ENCODE peak calls at places on chromosomes 3 and 15, in nine cellular contexts. One of them, this sample, is unnamed.
A peak's percentile ranks its signal among the peaks of the same experiment; 100 is the strongest.

GRCh38 chr15:39177561-39177960 is 403.3 kb upstream of the THBS1 start:
- DNase-seq in tibial artery: no peak
- DNase-seq in NB4: no peak
- DNase-seq in choroid plexus epithelial cell: no peak
- DNase-seq in HFFc6: no peak
- DNase-seq in left ventricle myocardium inferior: no peak
- DNase-seq in brain microvascular endothelial cell: no peak
- DNase-seq in MCF 10A: peak; percentile 97
- DNase-seq in colonic mucosa: no peak
- DNase-seq in this sample: no peak

GRCh38 chr3:145951431-145951830 is 209.6 kb downstream of the PLOD2 start:
- DNase-seq in left ventricle myocardium inferior: no peak
- DNase-seq in colonic mucosa: no peak
- DNase-seq in MCF 10A: no peak
- DNase-seq in HFFc6: no peak
- DNase-seq in choroid plexus epithelial cell: no peak
- DNase-seq in brain microvascular endothelial cell: no peak
- DNase-seq in NB4: no peak
- DNase-seq in tibial artery: no peak
- DNase-seq in this sample: no peak

GRCh38 chr3:10528046-10528445 is 22.7 kb upstream of the ATP2B2 start:
- DNase-seq in left ventricle myocardium inferior: no peak
- DNase-seq in colonic mucosa: peak; percentile 9
- DNase-seq in choroid plexus epithelial cell: no peak
- DNase-seq in NB4: no peak
- DNase-seq in MCF 10A: no peak
- DNase-seq in brain microvascular endothelial cell: no peak
- DNase-seq in HFFc6: no peak
- DNase-seq in tibial artery: no peak
- DNase-seq in this sample: no peak

GRCh38 chr15:45790325-45790943 is 155.6 kb downstream of the SQOR start:
- DNase-seq in colonic mucosa: peak; percentile 56
- DNase-seq in brain microvascular endothelial cell: peak; percentile 28
- DNase-seq in HFFc6: no peak
- DNase-seq in MCF 10A: peak; percentile 40
- DNase-seq in choroid plexus epithelial cell: peak; percentile 34
- DNase-seq in NB4: peak; percentile 32
- DNase-seq in left ventricle myocardium inferior: peak; percentile 17
- DNase-seq in tibial artery: no peak
- DNase-seq in this sample: peak; percentile 57

GRCh38 chr15:66502491-66502890 is 2.2 kb downstream of the RPL4 start:
- DNase-seq in MCF 10A: no peak
- DNase-seq in brain microvascular endothelial cell: no peak
- DNase-seq in tibial artery: no peak
- DNase-seq in colonic mucosa: no peak
- DNase-seq in NB4: no peak
- DNase-seq in HFFc6: no peak
- DNase-seq in left ventricle myocardium inferior: no peak
- DNase-seq in choroid plexus epithelial cell: no peak
- DNase-seq in this sample: no peak

GRCh38 chr3:53850895-53851294 is 4.5 kb downstream of the IL17RB start:
- DNase-seq in left ventricle myocardium inferior: no peak
- DNase-seq in MCF 10A: peak; percentile 42
- DNase-seq in brain microvascular endothelial cell: peak; percentile 6
- DNase-seq in HFFc6: peak; percentile 14
- DNase-seq in tibial artery: no peak
- DNase-seq in choroid plexus epithelial cell: peak; percentile 51
- DNase-seq in NB4: no peak
- DNase-seq in colonic mucosa: peak; percentile 50
- DNase-seq in this sample: no peak

GRCh38 chr3:158058775-158059174 is 47.4 kb downstream of the SHOX2 start:
- DNase-seq in colonic mucosa: no peak
- DNase-seq in brain microvascular endothelial cell: no peak
- DNase-seq in left ventricle myocardium inferior: no peak
- DNase-seq in choroid plexus epithelial cell: no peak
- DNase-seq in HFFc6: no peak
- DNase-seq in NB4: no peak
- DNase-seq in tibial artery: no peak
- DNase-seq in MCF 10A: no peak
- DNase-seq in this sample: no peak

GRCh38 chr15:75809986-75810750 is 33.1 kb upstream of the UBE2Q2 start:
- DNase-seq in MCF 10A: peak; percentile 72
- DNase-seq in HFFc6: peak; percentile 13
- DNase-seq in tibial artery: no peak
- DNase-seq in colonic mucosa: peak; percentile 25
- DNase-seq in brain microvascular endothelial cell: no peak
- DNase-seq in NB4: peak; percentile 61
- DNase-seq in choroid plexus epithelial cell: peak; percentile 47
- DNase-seq in left ventricle myocardium inferior: no peak
- DNase-seq in this sample: peak; percentile 37

GRCh38 chr15:51982013-51982769 is 10.6 kb upstream of the LEO1 start:
- DNase-seq in left ventricle myocardium inferior: no peak
- DNase-seq in colonic mucosa: peak; percentile 45
- DNase-seq in tibial artery: no peak
- DNase-seq in HFFc6: peak; percentile 87
- DNase-seq in choroid plexus epithelial cell: peak; percentile 91
- DNase-seq in brain microvascular endothelial cell: peak; percentile 53
- DNase-seq in NB4: peak; percentile 94
- DNase-seq in MCF 10A: peak; percentile 78
- DNase-seq in this sample: peak; percentile 76

GRCh38 chr3:18444597-18445420 is 19.7 kb upstream of the SATB1 start:
- DNase-seq in left ventricle myocardium inferior: peak; percentile 68
- DNase-seq in tibial artery: peak; percentile 80
- DNase-seq in HFFc6: no peak
- DNase-seq in brain microvascular endothelial cell: no peak
- DNase-seq in NB4: peak; percentile 82
- DNase-seq in colonic mucosa: peak; percentile 67
- DNase-seq in choroid plexus epithelial cell: peak; percentile 44
- DNase-seq in MCF 10A: peak; percentile 36
- DNase-seq in this sample: peak; percentile 83
- TF ChIP-seq CTCF in left ventricle myocardium inferior: peak; percentile 59
- TF ChIP-seq CTCF in tibial artery: peak; percentile 76
- TF ChIP-seq CTCF in HFFc6: no peak
- TF ChIP-seq CTCF in brain microvascular endothelial cell: peak; percentile 33
- TF ChIP-seq CTCF in NB4: peak; percentile 6
- TF ChIP-seq CTCF in colonic mucosa: no peak
- TF ChIP-seq CTCF in choroid plexus epithelial cell: peak; percentile 34
- TF ChIP-seq CTCF in MCF 10A: no peak
- TF ChIP-seq CTCF in this sample: no peak

GRCh38 chr15:25736451-25736850 is 126.7 kb downstream of the ATP10A start:
- DNase-seq in tibial artery: no peak
- DNase-seq in choroid plexus epithelial cell: no peak
- DNase-seq in left ventricle myocardium inferior: no peak
- DNase-seq in HFFc6: no peak
- DNase-seq in colonic mucosa: no peak
- DNase-seq in NB4: no peak
- DNase-seq in MCF 10A: no peak
- DNase-seq in brain microvascular endothelial cell: no peak
- DNase-seq in this sample: no peak

GRCh38 chr15:25737218-25737643 is 125.9 kb downstream of the ATP10A start:
- DNase-seq in left ventricle myocardium inferior: peak; percentile 62
- DNase-seq in choroid plexus epithelial cell: no peak
- DNase-seq in HFFc6: no peak
- DNase-seq in colonic mucosa: no peak
- DNase-seq in brain microvascular endothelial cell: no peak
- DNase-seq in MCF 10A: no peak
- DNase-seq in tibial artery: peak; percentile 94
- DNase-seq in NB4: no peak
- DNase-seq in this sample: no peak

GRCh38 chr15:25734680-25735355 is 128.3 kb downstream of the ATP10A start:
- DNase-seq in brain microvascular endothelial cell: peak; percentile 9
- DNase-seq in choroid plexus epithelial cell: no peak
- DNase-seq in colonic mucosa: no peak
- DNase-seq in HFFc6: no peak
- DNase-seq in left ventricle myocardium inferior: no peak
- DNase-seq in NB4: no peak
- DNase-seq in MCF 10A: no peak
- DNase-seq in tibial artery: peak; percentile 87
- DNase-seq in this sample: no peak

GRCh38 chr15:25733856-25734679 is 129.1 kb downstream of the ATP10A start:
- DNase-seq in HFFc6: no peak
- DNase-seq in tibial artery: no peak
- DNase-seq in NB4: no peak
- DNase-seq in left ventricle myocardium inferior: no peak
- DNase-seq in colonic mucosa: no peak
- DNase-seq in MCF 10A: no peak
- DNase-seq in brain microvascular endothelial cell: no peak
- DNase-seq in choroid plexus epithelial cell: no peak
- DNase-seq in this sample: no peak

GRCh38 chr15:25735550-25736384 is 127.4 kb downstream of the ATP10A start:
- DNase-seq in MCF 10A: no peak
- DNase-seq in left ventricle myocardium inferior: no peak
- DNase-seq in tibial artery: no peak
- DNase-seq in colonic mucosa: no peak
- DNase-seq in HFFc6: no peak
- DNase-seq in NB4: no peak
- DNase-seq in brain microvascular endothelial cell: no peak
- DNase-seq in choroid plexus epithelial cell: no peak
- DNase-seq in this sample: no peak
- TF ChIP-seq CTCF in MCF 10A: no peak
- TF ChIP-seq CTCF in left ventricle myocardium inferior: no peak
- TF ChIP-seq CTCF in tibial artery: no peak
- TF ChIP-seq CTCF in colonic mucosa: no peak
- TF ChIP-seq CTCF in HFFc6: no peak
- TF ChIP-seq CTCF in NB4: no peak
- TF ChIP-seq CTCF in brain microvascular endothelial cell: no peak
- TF ChIP-seq CTCF in choroid plexus epithelial cell: no peak
- TF ChIP-seq CTCF in this sample: no peak

DNA sequence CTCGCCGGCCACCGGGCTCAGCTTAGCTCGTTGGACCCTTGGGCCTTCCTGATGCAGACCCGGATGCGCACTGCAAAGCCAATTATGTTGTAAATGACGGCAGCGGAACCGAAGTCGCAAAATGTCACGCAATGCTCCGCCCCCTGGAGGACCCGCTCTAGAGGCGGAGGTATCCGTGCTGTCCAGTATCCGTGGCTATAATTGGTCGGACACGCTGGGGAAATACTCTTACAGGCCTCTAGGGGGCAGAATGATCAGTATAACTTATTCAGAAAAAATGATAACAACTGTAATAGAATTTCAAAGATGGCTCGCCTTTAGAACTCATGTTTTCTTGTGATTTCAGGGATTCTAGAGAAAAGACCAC is at the start of gene PRR23B:
- DNase-seq in HFFc6: no peak
- DNase-seq in left ventricle myocardium inferior: no peak
- DNase-seq in choroid plexus epithelial cell: no peak
- DNase-seq in tibial artery: no peak
- DNase-seq in MCF 10A: no peak
- DNase-seq in colonic mucosa: no peak
- DNase-seq in brain microvascular endothelial cell: no peak
- DNase-seq in NB4: peak; percentile 23
- DNase-seq in this sample: no peak
- TF ChIP-seq CTCF in HFFc6: peak; percentile 45
- TF ChIP-seq CTCF in left ventricle myocardium inferior: no peak
- TF ChIP-seq CTCF in choroid plexus epithelial cell: peak; percentile 22
- TF ChIP-seq CTCF in tibial artery: no peak
- TF ChIP-seq CTCF in MCF 10A: no peak
- TF ChIP-seq CTCF in colonic mucosa: no peak
- TF ChIP-seq CTCF in brain microvascular endothelial cell: peak; percentile 36
- TF ChIP-seq CTCF in NB4: peak; percentile 41
- TF ChIP-seq CTCF in this sample: peak; percentile 16

GRCh38 chr3:120420360-120420759 is 30.4 kb downstream of the FSTL1 start:
- DNase-seq in HFFc6: peak; percentile 32
- DNase-seq in colonic mucosa: no peak
- DNase-seq in brain microvascular endothelial cell: no peak
- DNase-seq in left ventricle myocardium inferior: no peak
- DNase-seq in NB4: no peak
- DNase-seq in tibial artery: no peak
- DNase-seq in choroid plexus epithelial cell: no peak
- DNase-seq in MCF 10A: no peak
- DNase-seq in this sample: no peak

GRCh38 chr3:120418446-120418845 is 32.3 kb downstream of the FSTL1 start:
- DNase-seq in MCF 10A: no peak
- DNase-seq in brain microvascular endothelial cell: no peak
- DNase-seq in choroid plexus epithelial cell: no peak
- DNase-seq in left ventricle myocardium inferior: no peak
- DNase-seq in colonic mucosa: no peak
- DNase-seq in HFFc6: no peak
- DNase-seq in NB4: no peak
- DNase-seq in tibial artery: no peak
- DNase-seq in this sample: no peak

GRCh38 chr3:120417272-120417911 is 33.4 kb downstream of the FSTL1 start:
- DNase-seq in tibial artery: peak; percentile 97
- DNase-seq in NB4: peak; percentile 94
- DNase-seq in choroid plexus epithelial cell: peak; percentile 99
- DNase-seq in colonic mucosa: peak; percentile 97
- DNase-seq in left ventricle myocardium inferior: peak; percentile 89
- DNase-seq in MCF 10A: peak; percentile 97
- DNase-seq in brain microvascular endothelial cell: peak; percentile 98
- DNase-seq in HFFc6: peak; percentile 99
- DNase-seq in this sample: peak; percentile 95

GRCh38 chr3:120419797-120420196 is 31.0 kb downstream of the FSTL1 start:
- DNase-seq in choroid plexus epithelial cell: no peak
- DNase-seq in colonic mucosa: no peak
- DNase-seq in MCF 10A: no peak
- DNase-seq in left ventricle myocardium inferior: peak; percentile 57
- DNase-seq in HFFc6: peak; percentile 58
- DNase-seq in NB4: no peak
- DNase-seq in tibial artery: no peak
- DNase-seq in brain microvascular endothelial cell: no peak
- DNase-seq in this sample: no peak

DNA sequence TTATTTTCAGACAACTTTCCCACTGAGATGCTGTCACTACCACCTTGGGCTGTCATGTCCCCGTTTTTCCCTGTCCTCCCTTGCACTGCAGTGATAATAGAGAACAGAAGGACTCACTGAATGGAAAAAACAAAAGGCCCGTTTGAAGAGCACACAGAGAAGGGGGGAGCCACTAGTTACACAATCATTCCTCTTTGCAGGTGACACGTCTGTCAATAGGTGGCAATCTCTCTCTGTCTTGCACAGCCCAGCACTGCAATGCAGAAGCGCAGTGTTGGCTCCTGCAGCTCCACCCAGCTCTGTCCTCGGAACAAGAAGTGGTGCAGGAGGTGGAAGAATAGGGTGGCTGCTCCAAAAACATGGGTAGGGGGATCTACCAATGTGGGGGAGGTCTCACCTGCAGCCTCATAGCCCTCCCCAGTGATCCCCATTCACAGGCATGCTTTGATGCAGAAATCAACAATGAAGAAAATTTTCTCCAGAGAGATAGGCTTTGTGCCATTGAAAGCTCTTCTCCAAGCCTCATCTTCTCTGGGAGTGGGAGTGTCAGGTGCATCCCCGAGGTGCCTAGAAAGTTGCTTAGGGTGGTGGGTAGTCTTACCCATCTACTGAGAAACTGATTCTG is 31.8 kb downstream of the FSTL1 start:
- DNase-seq in MCF 10A: peak; percentile 70
- DNase-seq in choroid plexus epithelial cell: peak; percentile 63
- DNase-seq in colonic mucosa: peak; percentile 68
- DNase-seq in tibial artery: no peak
- DNase-seq in NB4: peak; percentile 66
- DNase-seq in HFFc6: no peak
- DNase-seq in left ventricle myocardium inferior: peak; percentile 52
- DNase-seq in brain microvascular endothelial cell: peak; percentile 31
- DNase-seq in this sample: peak; percentile 40
- TF ChIP-seq CTCF in MCF 10A: peak; percentile 58
- TF ChIP-seq CTCF in choroid plexus epithelial cell: peak; percentile 45
- TF ChIP-seq CTCF in colonic mucosa: peak; percentile 50
- TF ChIP-seq CTCF in tibial artery: no peak
- TF ChIP-seq CTCF in NB4: peak; percentile 28
- TF ChIP-seq CTCF in HFFc6: peak; percentile 64
- TF ChIP-seq CTCF in left ventricle myocardium inferior: peak; percentile 59
- TF ChIP-seq CTCF in brain microvascular endothelial cell: peak; percentile 55
- TF ChIP-seq CTCF in this sample: no peak

GRCh38 chr3:115861166-115861733 is 237.9 kb downstream of the GAP43 start:
- DNase-seq in HFFc6: no peak
- DNase-seq in left ventricle myocardium inferior: no peak
- DNase-seq in choroid plexus epithelial cell: no peak
- DNase-seq in NB4: no peak
- DNase-seq in tibial artery: no peak
- DNase-seq in MCF 10A: no peak
- DNase-seq in colonic mucosa: no peak
- DNase-seq in brain microvascular endothelial cell: no peak
- DNase-seq in this sample: no peak
- TF ChIP-seq CTCF in HFFc6: peak; percentile 18
- TF ChIP-seq CTCF in left ventricle myocardium inferior: no peak
- TF ChIP-seq CTCF in choroid plexus epithelial cell: peak; percentile 13
- TF ChIP-seq CTCF in NB4: no peak
- TF ChIP-seq CTCF in tibial artery: no peak
- TF ChIP-seq CTCF in MCF 10A: no peak
- TF ChIP-seq CTCF in colonic mucosa: no peak
- TF ChIP-seq CTCF in brain microvascular endothelial cell: no peak
- TF ChIP-seq CTCF in this sample: no peak